ENCODE peak calls at places on chromosome 13, in seven cellular contexts. Q is WTC11; V is cardiac fibroblast; A is GM13976; Z is HFF-Myc; G is endothelial cell of umbilical vein; U is CD8-positive, alpha-beta T cell. O is an unnamed sample.

GRCh38 chr13:47044842-47045241 is 148.0 kb upstream of the HTR2A start:
- DNase-seq in A (no peak), G (no peak), Q (no peak), U (no peak), V (no peak), Z (no peak), O (no peak)

GRCh38 chr13:45873491-45874360 is 22.2 kb upstream of the SIAH3 start:
- DNase-seq in A (no peak), Q (no peak), G (peak; percentile 21), Z (no peak), U (no peak), V (no peak), O (no peak)

GRCh38 chr13:71829542-71829941 is 37.5 kb downstream of the DACH1 start:
- DNase-seq in Z (no peak), G (no peak), Q (no peak), V (no peak), A (no peak), U (no peak), O (no peak)

GRCh38 chr13:33637978-33638743 is 179.8 kb upstream of the RFC3 start:
- DNase-seq in V (peak; percentile 38), G (no peak), A (no peak), Z (no peak), Q (no peak), U (no peak), O (no peak)

GRCh38 chr13:33132644-33133440 is 116.6 kb downstream of the KL start:
- DNase-seq in A (no peak), G (peak; percentile 69), V (peak; percentile 64), Q (no peak), Z (no peak), U (no peak), O (no peak)

GRCh38 chr13:47250141-47250540 is 353.3 kb upstream of the HTR2A start:
- DNase-seq in Q (no peak), Z (no peak), G (no peak), U (no peak), V (peak; percentile 92), A (no peak), O (no peak)

GRCh38 chr13:93723316-93723715 is 496.7 kb downstream of the GPC6 start:
- DNase-seq in V (no peak), A (no peak), U (no peak), G (no peak), Z (no peak), Q (no peak), O (no peak)

GRCh38 chr13:26518433-26519084 is 38.9 kb upstream of the WASF3 start:
- DNase-seq in Z (no peak), Q (no peak), U (no peak), A (no peak), V (no peak), G (no peak), O (no peak)

GRCh38 chr13:65064967-65065366 is 2165.2 kb downstream of the PCDH9 start:
- DNase-seq in Z (no peak), U (no peak), A (no peak), V (no peak), G (no peak), Q (no peak), O (no peak)

GRCh38 chr13:41621716-41622508 is 164.6 kb downstream of the RGCC start:
- DNase-seq in U (no peak), Q (no peak), Z (peak; percentile 58), V (peak; percentile 79), A (no peak), G (no peak), O (no peak)

GRCh38 chr13:40115456-40115855 is 460.0 kb downstream of the COG6 start:
- DNase-seq in G (peak; percentile 40), A (no peak), U (no peak), V (peak; percentile 31), Z (no peak), Q (no peak), O (no peak)

GRCh38 chr13:73622375-73622774 is 511.8 kb downstream of the KLF12 start:
- DNase-seq in G (peak; percentile 13), Q (no peak), U (no peak), V (peak; percentile 10), A (no peak), Z (no peak), O (no peak)

GRCh38 chr13:46179576-46180368 is 2.2 kb downstream of the LCP1 start:
- DNase-seq in Q (no peak), U (peak; percentile 83), Z (no peak), V (no peak), A (no peak), G (no peak), O (no peak)

GRCh38 chr13:23378009-23378632 is 55.4 kb downstream of the SACS start:
- DNase-seq in G (peak; percentile 93), U (no peak), Z (peak; percentile 99), A (peak; percentile 56), Q (no peak), V (peak; percentile 92), O (peak; percentile 94)

GRCh38 chr13:113083022-113083373 is 22.6 kb upstream of the F7 start:
- DNase-seq in U (no peak), A (no peak), V (no peak), Q (no peak), G (no peak), Z (no peak), O (no peak)

GRCh38 chr13:113086031-113086750 is 19.4 kb upstream of the F7 start:
- DNase-seq in U (no peak), G (no peak), Q (peak; percentile 68), Z (no peak), V (no peak), A (no peak), O (no peak)

GRCh38 chr13:113084943-113085540 is 20.5 kb upstream of the F7 start:
- DNase-seq in V (no peak), A (no peak), G (no peak), Z (no peak), U (no peak), Q (no peak), O (no peak)

GRCh38 chr13:113083402-113084061 is 22.1 kb upstream of the F7 start:
- DNase-seq in U (no peak), G (no peak), Z (no peak), Q (no peak), A (no peak), V (peak; percentile 48), O (no peak)

GRCh38 chr13:113084094-113084942 is 21.3 kb upstream of the F7 start:
- DNase-seq in Z (no peak), U (no peak), A (no peak), Q (no peak), G (no peak), V (no peak), O (no peak)
- TF ChIP-seq CTCF in Z (peak; percentile 5), U (no peak), A (no peak), Q (no peak), G (no peak), V (peak; percentile 24), O (peak; percentile 35)

GRCh38 chr13:28246891-28247290 is 108.5 kb downstream of the PAN3 start:
- DNase-seq in G (no peak), U (no peak), Z (no peak), A (no peak), Q (no peak), V (no peak), O (no peak)

GRCh38 chr13:28252547-28252946 is 114.2 kb downstream of the PAN3 start:
- DNase-seq in Q (no peak), Z (no peak), V (no peak), A (no peak), G (no peak), U (no peak), O (no peak)

GRCh38 chr13:28250542-28250941 is 112.2 kb downstream of the PAN3 start:
- DNase-seq in Q (no peak), U (no peak), G (no peak), Z (no peak), V (no peak), A (no peak), O (no peak)

GRCh38 chr13:28248080-28248479 is 109.7 kb downstream of the PAN3 start:
- DNase-seq in V (no peak), G (no peak), U (no peak), Q (no peak), A (no peak), Z (no peak), O (no peak)

DNA sequence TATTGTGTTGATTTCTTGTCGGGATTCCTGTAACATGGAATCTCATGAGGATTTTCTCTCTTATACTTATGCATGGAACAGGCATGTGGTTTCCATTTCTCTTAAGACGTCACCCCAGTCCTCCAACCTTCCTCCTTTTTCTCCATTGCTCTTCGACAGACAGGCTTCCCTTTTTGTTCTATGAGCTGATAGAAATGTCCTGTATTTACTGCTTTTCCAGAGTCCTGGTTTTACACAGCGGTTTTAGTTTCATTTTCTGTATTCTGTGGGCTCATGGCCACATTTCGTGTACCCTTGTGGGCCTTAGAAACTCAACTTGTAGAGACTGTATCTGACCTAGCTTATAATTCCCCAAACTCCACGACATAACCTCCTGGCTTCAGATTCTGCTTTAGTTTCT is 113.1 kb downstream of the PAN3 start:
- DNase-seq in U (no peak), Q (no peak), A (no peak), Z (no peak), V (no peak), G (no peak), O (no peak)
- TF ChIP-seq CTCF in U (no peak), Q (no peak), A (no peak), Z (no peak), V (no peak), G (no peak), O (no peak)

GRCh38 chr13:110262082-110262436 is 44.9 kb downstream of the COL4A1 start:
- DNase-seq in Q (no peak), Z (no peak), G (no peak), V (no peak), A (no peak), U (no peak), O (no peak)
- TF ChIP-seq CTCF in Q (no peak), Z (no peak), G (no peak), V (no peak), A (no peak), U (no peak), O (no peak)

GRCh38 chr13:35057858-35058257 is 115.8 kb downstream of the NBEA start:
- DNase-seq in Z (no peak), V (no peak), G (no peak), Q (no peak), U (no peak), A (no peak), O (no peak)

DNA sequence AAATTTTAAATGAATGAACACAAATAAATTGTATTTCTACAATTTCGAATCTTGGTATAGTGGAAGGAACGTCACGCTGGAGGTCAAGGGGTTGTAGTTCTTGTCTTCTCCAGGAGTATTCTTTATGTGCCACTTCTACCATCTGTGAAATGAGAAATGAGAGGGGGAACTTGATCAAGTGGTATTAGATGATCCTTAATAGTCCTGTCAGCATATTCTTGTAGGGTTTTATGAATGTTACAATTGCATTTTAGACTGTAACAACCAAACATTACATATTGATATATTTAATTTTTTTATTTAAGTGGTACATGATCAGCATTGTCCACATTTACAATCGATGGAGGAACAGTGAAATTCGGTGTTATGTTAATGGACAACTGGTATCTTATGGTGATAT is 113.6 kb downstream of the NBEA start:
- DNase-seq in Q (no peak), G (no peak), U (no peak), Z (no peak), A (no peak), V (no peak), O (no peak)
- TF ChIP-seq CTCF in Q (no peak), G (no peak), U (no peak), Z (no peak), A (no peak), V (no peak), O (no peak)

O was measured in AG04450.